ENCODE peak calls at places on chromosomes 4 and X, in five cellular contexts. W, G, L, N and J are unnamed samples.

GRCh38 chr4:185261971-185262370 is 52.6 kb downstream of the SNX25 start:
- DNase-seq in W (no peak), G (no peak), L (no peak), N (no peak), J (no peak)

GRCh38 chrX:16185725-16186136 is 18.4 kb downstream of the MAGEB17 start:
- DNase-seq in W (no peak), G (peak; percentile 58), L (no peak), N (peak; percentile 39), J (peak; percentile 50)

GRCh38 chrX:155966876-155967275 is 30.6 kb upstream of the IL9R start:
- DNase-seq in W (no peak), G (peak; percentile 7), L (peak; percentile 54), N (no peak), J (no peak)

GRCh38 chrX:151901821-151902220 is 10.9 kb upstream of the MAGEA4 start:
- DNase-seq in W (no peak), G (no peak), L (no peak), N (no peak), J (no peak)

GRCh38 chr4:102707150-102707549 is 53.6 kb downstream of the MANBA start:
- DNase-seq in W (no peak), G (no peak), L (no peak), N (no peak), J (no peak)

GRCh38 chrX:45445745-45446412 is 245.2 kb upstream of the DIPK2B start:
- DNase-seq in W (peak; percentile 47), G (peak; percentile 73), L (no peak), N (no peak), J (peak; percentile 54)

GRCh38 chr4:156971623-156972369 is at the start of gene PDGFC:
- DNase-seq in W (no peak), G (peak; percentile 66), L (no peak), N (no peak), J (no peak)

GRCh38 chr4:1890979-1891378 is 19.8 kb downstream of the NSD2 start:
- DNase-seq in W (no peak), G (no peak), L (no peak), N (no peak), J (no peak)

GRCh38 chr4:22343606-22344005 is 172.3 kb downstream of the ADGRA3 start:
- DNase-seq in W (no peak), G (no peak), L (no peak), N (no peak), J (no peak)

GRCh38 chrX:34734383-34734782 is 77.3 kb upstream of the TMEM47 start:
- DNase-seq in W (no peak), G (peak; percentile 0), L (no peak), N (no peak), J (peak; percentile 6)

GRCh38 chr4:3115637-3116300 is 41.3 kb downstream of the HTT start:
- DNase-seq in W (no peak), G (peak; percentile 9), L (no peak), N (no peak), J (no peak)

GRCh38 chr4:123408471-123409084 is 12.0 kb downstream of the SPRY1 start:
- DNase-seq in W (no peak), G (peak; percentile 29), L (no peak), N (no peak), J (no peak)

GRCh38 chr4:86092684-86093083 is 267.2 kb downstream of the MAPK10 start:
- DNase-seq in W (no peak), G (peak; percentile 87), L (no peak), N (peak; percentile 55), J (no peak)

GRCh38 chr4:112214397-112215264 is 17.0 kb upstream of the AP1AR start:
- DNase-seq in W (no peak), G (peak; percentile 53), L (no peak), N (no peak), J (no peak)

GRCh38 chr4:74449571-74450297 is 4.8 kb downstream of the AREG start:
- DNase-seq in W (no peak), G (peak; percentile 45), L (no peak), N (no peak), J (no peak)

GRCh38 chr4:56821394-56822263 is at the start of gene SPINK2:
- DNase-seq in W (no peak), G (no peak), L (peak; percentile 62), N (no peak), J (no peak)

GRCh38 chrX:118974908-118975671 is 672 bp downstream of the LONRF3 start:
- DNase-seq in W (no peak), G (peak; percentile 13), L (no peak), N (no peak), J (no peak)

GRCh38 chr4:121190389-121190788 is 26.3 kb upstream of the TNIP3 start:
- DNase-seq in W (no peak), G (no peak), L (no peak), N (no peak), J (no peak)

GRCh38 chrX:138954976-138955375 is 243.5 kb upstream of the FGF13 start:
- DNase-seq in W (no peak), G (no peak), L (no peak), N (no peak), J (no peak)

GRCh38 chr4:128386761-128387599 is 99.4 kb upstream of the PGRMC2 start:
- DNase-seq in W (peak; percentile 54), G (peak; percentile 96), L (no peak), N (peak; percentile 98), J (peak; percentile 98)

GRCh38 chr4:26420438-26420837 is 69.8 kb downstream of the CCKAR start:
- DNase-seq in W (no peak), G (peak; percentile 33), L (no peak), N (no peak), J (no peak)

GRCh38 chr4:35325908-35326453 is 918.3 kb downstream of the ARAP2 start:
- DNase-seq in W (no peak), G (no peak), L (no peak), N (no peak), J (no peak)

GRCh38 chr4:74181225-74181624 is 23.3 kb downstream of the MTHFD2L start:
- DNase-seq in W (no peak), G (peak; percentile 25), L (no peak), N (no peak), J (no peak)

GRCh38 chrX:148380107-148380506 is 120.3 kb upstream of the AFF2 start:
- DNase-seq in W (no peak), G (no peak), L (peak; percentile 26), N (no peak), J (no peak)

GRCh38 chr4:122007016-122007415 is 55.2 kb upstream of the TRPC3 start:
- DNase-seq in W (no peak), G (no peak), L (no peak), N (no peak), J (no peak)

GRCh38 chr4:151242305-151242704 is 34.7 kb upstream of the PRSS48 start:
- DNase-seq in W (no peak), G (no peak), L (no peak), N (no peak), J (no peak)

GRCh38 chr4:25635501-25635900 is 20.1 kb upstream of the SLC34A2 start:
- DNase-seq in W (no peak), G (no peak), L (no peak), N (no peak), J (no peak)

GRCh38 chrX:49230500-49231232 is 2.5 kb downstream of the CACNA1F start:
- DNase-seq in W (no peak), G (no peak), L (no peak), N (no peak), J (no peak)

GRCh38 chr4:43471950-43472349 is 579.4 kb downstream of the GRXCR1 start:
- DNase-seq in W (no peak), G (no peak), L (no peak), N (no peak), J (no peak)
- H3K4me3 ChIP-seq in W (no peak overlapping the region), G (no peak overlapping the region), L (no peak overlapping the region), N (no peak overlapping the region), J (no peak overlapping the region)

DNA sequence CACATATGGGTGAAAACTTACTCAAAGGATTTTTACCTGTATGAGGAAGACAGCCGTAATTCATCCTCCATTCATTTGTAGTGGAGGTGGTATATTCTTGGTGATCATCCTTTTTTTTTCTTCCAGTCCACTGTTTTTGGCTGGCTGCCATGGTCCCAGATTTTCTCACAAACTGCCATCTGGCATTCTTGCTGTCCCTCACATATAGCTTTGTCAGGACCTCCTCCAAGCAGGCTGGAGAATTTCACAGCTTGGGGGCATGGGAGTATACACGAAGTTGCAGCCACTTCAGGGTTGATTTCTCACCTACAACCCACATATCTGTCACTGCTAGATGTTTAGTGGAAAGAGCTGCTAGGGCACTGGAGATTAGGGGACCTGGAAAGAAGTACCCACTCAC is 401.0 kb downstream of the IL1RAPL1 start:
- DNase-seq in W (no peak), G (no peak), L (no peak), N (no peak), J (no peak)
- TF ChIP-seq CTCF in W (no peak), G (no peak), L (no peak), N (no peak), J (no peak)

DNA sequence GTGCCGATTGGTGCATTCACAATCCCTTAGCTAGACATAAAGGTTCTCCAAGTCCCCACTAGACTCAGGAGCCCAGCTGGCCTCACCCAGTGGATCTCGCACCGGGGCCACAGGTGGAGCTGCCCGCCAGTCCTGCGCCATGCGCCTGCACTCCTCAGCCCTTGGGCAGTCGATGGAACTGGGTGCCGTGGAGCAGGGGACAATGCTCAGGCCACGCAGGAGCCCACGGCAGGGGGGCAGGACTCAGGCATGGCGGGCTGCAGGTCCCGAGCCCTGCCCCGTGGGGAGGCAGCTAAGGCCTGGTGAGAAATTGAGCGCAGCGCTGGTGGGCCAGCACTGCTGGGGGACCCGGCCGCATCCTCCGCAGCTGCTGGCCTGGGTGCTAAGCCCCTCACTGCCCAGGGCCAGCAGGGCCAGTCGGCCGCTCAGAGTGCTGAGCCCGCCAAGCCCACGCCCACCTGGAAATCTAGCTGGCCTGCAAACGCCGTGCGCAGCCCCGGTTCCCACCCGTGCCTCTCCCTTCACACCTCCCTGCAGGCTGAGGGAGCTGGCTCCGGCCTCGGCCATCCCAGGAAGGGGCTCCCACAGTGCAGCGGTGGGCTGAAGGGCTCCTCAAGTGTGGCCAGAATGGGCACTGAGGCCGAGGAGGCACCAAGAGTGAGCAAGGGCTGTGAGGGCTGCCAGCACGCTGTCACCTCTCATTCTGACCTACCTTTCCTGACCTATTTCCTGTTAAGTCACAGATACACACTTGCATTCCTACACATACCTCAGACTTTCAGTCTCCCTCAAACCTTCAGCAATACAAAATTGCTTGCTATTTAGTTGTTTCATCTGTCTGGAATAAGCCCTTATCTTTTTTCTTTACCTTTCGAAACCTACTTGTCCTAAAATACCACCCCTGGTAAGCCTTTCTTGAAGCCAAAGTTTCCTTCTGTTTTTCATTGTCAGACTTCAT is 20.7 kb downstream of the UBE2K start:
- DNase-seq in W (no peak), G (no peak), L (no peak), N (no peak), J (no peak)
- H3K4me3 ChIP-seq in W (no peak overlapping the region), G (no peak overlapping the region), L (no peak overlapping the region), N (no peak overlapping the region), J (no peak overlapping the region)

DNA sequence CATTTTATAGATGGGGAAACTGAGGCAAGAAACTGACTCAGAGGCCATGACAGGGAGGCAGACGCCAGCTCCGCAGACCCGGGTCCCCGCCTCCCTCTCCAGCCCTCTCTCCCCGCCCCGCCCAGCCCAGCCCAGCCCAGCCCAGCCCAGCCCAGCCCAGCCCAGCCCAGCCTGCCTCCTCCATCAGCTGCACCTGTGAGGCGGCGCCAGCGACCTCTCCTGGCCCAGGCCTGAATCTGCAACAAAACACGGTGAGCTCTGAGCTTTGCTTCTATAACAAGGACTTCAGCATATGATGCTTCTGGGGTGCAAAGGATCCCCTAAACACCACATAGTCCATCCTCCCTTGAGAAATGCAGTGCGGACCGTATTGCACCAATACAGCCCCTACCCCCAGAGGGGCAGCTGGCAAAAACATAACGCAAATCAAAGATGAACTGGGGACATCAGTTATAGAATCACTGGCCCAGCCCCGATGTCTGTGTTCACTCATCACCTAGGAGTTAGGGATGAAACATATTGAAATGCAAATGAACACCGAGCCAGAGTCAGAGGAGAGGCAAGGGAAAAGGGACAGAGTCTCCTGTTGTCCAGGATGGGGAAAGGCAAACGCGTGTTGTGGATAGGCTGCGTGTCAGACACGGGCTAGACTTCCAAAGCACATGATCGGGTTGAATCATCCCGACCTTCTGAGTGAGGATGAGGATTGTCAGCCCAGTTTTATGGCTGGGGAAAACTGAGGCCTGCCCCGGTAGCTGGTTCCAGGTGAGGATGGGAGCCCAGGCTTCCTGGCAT is 216.1 kb upstream of the PSAPL1 start:
- DNase-seq in W (no peak), G (no peak), L (no peak), N (no peak), J (no peak)
- TF ChIP-seq CTCF in W (no peak), G (no peak), L (no peak), N (peak; percentile 29), J (peak; percentile 33)